ENCODE peak calls at places on chromosome 2, in eight cellular contexts. A, Q, P, U, L, Y, T and O are unnamed samples.

GRCh38 chr2:170984079-170984478 is 55.0 kb downstream of the GORASP2 start:
- DNase-seq in Y (no peak), Q (no peak), U (no peak), L (no peak), T (no peak), A (no peak), P (no peak), O (no peak)

GRCh38 chr2:26574066-26574899 is 66.9 kb downstream of the CIB4 start:
- DNase-seq in U (no peak), T (no peak), A (no peak), Q (no peak), L (no peak), Y (no peak), P (no peak), O (no peak)

GRCh38 chr2:196971574-196972279 is 45.2 kb upstream of the PGAP1 start:
- DNase-seq in T (no peak), Y (no peak), L (no peak), P (no peak), A (no peak), Q (no peak), U (no peak), O (no peak)

GRCh38 chr2:111930875-111931274 is 32.5 kb downstream of the MERTK start:
- DNase-seq in A (no peak), L (no peak), P (peak), T (no peak), Y (no peak), U (peak), Q (no peak), O (no peak)

GRCh38 chr2:176122633-176123482 is at the start of gene HOXD9:
- DNase-seq in P (no peak), L (peak), Q (no peak), T (no peak), U (peak), A (no peak), Y (no peak), O (no peak)

GRCh38 chr2:224111576-224111975 is 72.5 kb upstream of the SERPINE2 start:
- DNase-seq in T (no peak), L (no peak), P (no peak), Y (no peak), Q (no peak), A (no peak), U (no peak), O (no peak)

GRCh38 chr2:150832686-150833085 is 345.2 kb upstream of the RND3 start:
- DNase-seq in L (no peak), Q (no peak), P (no peak), T (no peak), U (no peak), Y (no peak), A (no peak), O (no peak)

GRCh38 chr2:102200539-102200938 is 13.7 kb downstream of the IL1RL2 start:
- DNase-seq in Q (no peak), L (no peak), A (no peak), T (no peak), P (no peak), Y (no peak), U (no peak), O (no peak)

GRCh38 chr2:240946654-240947053 is 40.5 kb downstream of the CROCC2 start:
- DNase-seq in P (peak), A (no peak), Q (no peak), L (no peak), Y (no peak), T (peak), U (no peak), O (no peak)

GRCh38 chr2:37020212-37020886 is 54.0 kb upstream of the STRN start:
- DNase-seq in T (peak), A (peak), P (peak), U (no peak), Q (no peak), Y (no peak), L (no peak), O (no peak)